ENCODE peak calls at places on chromosomes 16 and 17, in seven cellular contexts. Y, D, M, A, V, L and J are unnamed samples.

GRCh38 chr16:50548659-50549560 is 714 bp downstream of the NKD1 start:
- DNase-seq in M (no peak), D (no peak), L (peak), Y (no peak), V (peak), A (no peak), J (no peak)

GRCh38 chr17:50128441-50129302 is 1.3 kb downstream of the SAMD14 start:
- DNase-seq in L (peak), A (no peak), D (no peak), M (no peak), V (no peak), Y (no peak), J (no peak)

GRCh38 chr17:75681289-75681688 is 14.2 kb downstream of the SAP30BP start:
- DNase-seq in A (no peak), Y (peak), D (no peak), V (no peak), L (no peak), M (peak), J (no peak)

GRCh38 chr16:3797473-3797872 is 80.1 kb upstream of the TRAP1 start:
- DNase-seq in L (no peak), V (no peak), Y (no peak), M (no peak), D (no peak), A (no peak), J (no peak)

GRCh38 chr17:44829558-44830358 is at the start of gene GJC1:
- DNase-seq in D (no peak), Y (peak), L (peak), A (no peak), M (peak), V (peak), J (no peak)

GRCh38 chr17:17511971-17512858 is 16.0 kb upstream of the RASD1 start:
- DNase-seq in A (no peak), M (peak), Y (peak), L (no peak), D (no peak), V (no peak), J (peak)

GRCh38 chr17:66679631-66680517 is 155.0 kb upstream of the CACNG5 start:
- DNase-seq in D (no peak), M (peak), Y (no peak), L (no peak), V (no peak), A (no peak), J (no peak)

GRCh38 chr17:71980171-71980570 is 140.6 kb upstream of the SOX9 start:
- DNase-seq in V (no peak), Y (peak), L (no peak), D (no peak), M (no peak), A (no peak), J (no peak)

GRCh38 chr17:30217054-30217453 is 18.4 kb downstream of the SLC6A4 start:
- DNase-seq in L (no peak), D (no peak), Y (no peak), M (no peak), V (no peak), A (no peak), J (no peak)

GRCh38 chr16:89114159-89114981 is 20.7 kb downstream of the ACSF3 start:
- DNase-seq in Y (peak), L (peak), D (no peak), V (peak), A (no peak), M (no peak), J (no peak)

GRCh38 chr17:40346768-40347154 is 17.8 kb downstream of the GJD3 start:
- DNase-seq in A (no peak), M (no peak), L (no peak), D (no peak), V (no peak), Y (no peak), J (no peak)

GRCh38 chr17:35841505-35841904 is 27.2 kb downstream of the HEATR9 start:
- DNase-seq in D (no peak), A (no peak), L (no peak), V (no peak), M (peak), Y (peak), J (no peak)

GRCh38 chr16:24178496-24178895 is 77.6 kb upstream of the CACNG3 start:
- DNase-seq in A (no peak), L (peak), Y (no peak), V (peak), D (no peak), M (no peak), J (no peak)

GRCh38 chr16:51542856-51543510 is 391.9 kb upstream of the SALL1 start:
- DNase-seq in V (peak), M (no peak), A (no peak), D (no peak), Y (no peak), L (no peak), J (no peak)

GRCh38 chr17:48211787-48212186 is 104.2 kb downstream of the SNX11 start:
- DNase-seq in L (no peak), A (no peak), Y (no peak), V (no peak), M (no peak), D (no peak), J (no peak)

GRCh38 chr17:19714542-19715411 is 1.6 kb downstream of the SLC47A2 start:
- DNase-seq in Y (no peak), A (no peak), L (peak), M (no peak), V (no peak), D (no peak), J (no peak)

GRCh38 chr16:48537275-48537674 is 72.7 kb downstream of the N4BP1 start:
- DNase-seq in A (no peak), L (peak), V (no peak), Y (no peak), D (no peak), M (no peak), J (no peak)

GRCh38 chr16:56362057-56362655 is 63.2 kb downstream of the AMFR start:
- DNase-seq in Y (no peak), D (no peak), M (no peak), L (peak), A (no peak), V (no peak), J (no peak)

GRCh38 chr16:68760671-68761275 is 23.7 kb downstream of the CDH1 start:
- DNase-seq in Y (peak), D (peak), L (no peak), M (peak), A (no peak), V (no peak), J (no peak)

GRCh38 chr16:53282975-53283946 is 151.0 kb upstream of the RBL2 start:
- DNase-seq in D (no peak), Y (peak), V (peak), M (peak), L (peak), A (no peak), J (peak)

GRCh38 chr17:45688353-45688752 is 95.8 kb upstream of the CRHR1 start:
- DNase-seq in M (no peak), A (no peak), D (no peak), V (no peak), Y (no peak), L (no peak), J (no peak)

GRCh38 chr17:64706224-64707076 is 44.3 kb upstream of the SMURF2 start:
- DNase-seq in M (peak), D (no peak), Y (peak), V (no peak), A (no peak), L (no peak), J (no peak)

GRCh38 chr17:8126306-8127066 is 2.6 kb upstream of the HES7 start:
- DNase-seq in D (no peak), L (peak), Y (peak), V (peak), A (no peak), M (peak), J (no peak)

GRCh38 chr17:40351185-40352043 is 13.1 kb downstream of the GJD3 start:
- DNase-seq in A (no peak), D (no peak), M (no peak), V (no peak), Y (no peak), L (peak), J (no peak)